ENCODE peak calls at places on chromosomes 13 and 19, in seven cellular contexts. One of them, this sample, is unnamed.

GRCh38 chr19:57103573-57104277 is 16.1 kb upstream of the USP29 start:
- DNase-seq in upper lobe of left lung: no peak
- DNase-seq in heart left ventricle: no peak
- DNase-seq in H9: peak; percentile 31
- DNase-seq in fibroblast of mammary gland: peak; percentile 63
- DNase-seq in sigmoid colon: peak; percentile 76
- DNase-seq in CD8-positive, alpha-beta T cell: peak; percentile 59
- DNase-seq in this sample: no peak

GRCh38 chr19:43997631-43998290 is 5.0 kb upstream of the ZNF230 start:
- DNase-seq in upper lobe of left lung: no peak
- DNase-seq in heart left ventricle: no peak
- DNase-seq in H9: no peak
- DNase-seq in fibroblast of mammary gland: peak; percentile 68
- DNase-seq in sigmoid colon: no peak
- DNase-seq in CD8-positive, alpha-beta T cell: no peak
- DNase-seq in this sample: no peak

GRCh38 chr13:73162912-73163911 is 104.4 kb downstream of the KLF5 start:
- DNase-seq in upper lobe of left lung: no peak
- DNase-seq in heart left ventricle: no peak
- DNase-seq in H9: no peak
- DNase-seq in fibroblast of mammary gland: no peak
- DNase-seq in sigmoid colon: no peak
- DNase-seq in CD8-positive, alpha-beta T cell: no peak
- DNase-seq in this sample: no peak

GRCh38 chr13:74221752-74222151 is 87.5 kb upstream of the KLF12 start:
- DNase-seq in upper lobe of left lung: no peak
- DNase-seq in heart left ventricle: no peak
- DNase-seq in H9: no peak
- DNase-seq in fibroblast of mammary gland: no peak
- DNase-seq in sigmoid colon: no peak
- DNase-seq in CD8-positive, alpha-beta T cell: no peak
- DNase-seq in this sample: no peak

GRCh38 chr13:41613984-41614581 is 156.7 kb downstream of the RGCC start:
- DNase-seq in upper lobe of left lung: no peak
- DNase-seq in heart left ventricle: peak; percentile 77
- DNase-seq in H9: no peak
- DNase-seq in fibroblast of mammary gland: peak; percentile 96
- DNase-seq in sigmoid colon: peak; percentile 74
- DNase-seq in CD8-positive, alpha-beta T cell: no peak
- DNase-seq in this sample: no peak

GRCh38 chr19:461664-462551 is 1.1 kb upstream of the SHC2 start:
- DNase-seq in upper lobe of left lung: peak; percentile 89
- DNase-seq in heart left ventricle: no peak
- DNase-seq in H9: peak; percentile 73
- DNase-seq in fibroblast of mammary gland: no peak
- DNase-seq in sigmoid colon: peak; percentile 80
- DNase-seq in CD8-positive, alpha-beta T cell: no peak
- DNase-seq in this sample: no peak

GRCh38 chr13:67493835-67494234 is 263.7 kb upstream of the PCDH9 start:
- DNase-seq in upper lobe of left lung: no peak
- DNase-seq in heart left ventricle: no peak
- DNase-seq in H9: no peak
- DNase-seq in fibroblast of mammary gland: no peak
- DNase-seq in sigmoid colon: no peak
- DNase-seq in CD8-positive, alpha-beta T cell: no peak
- DNase-seq in this sample: no peak

GRCh38 chr13:49265822-49266221 is 18.1 kb downstream of the CDADC1 start:
- DNase-seq in upper lobe of left lung: no peak
- DNase-seq in heart left ventricle: no peak
- DNase-seq in H9: no peak
- DNase-seq in fibroblast of mammary gland: peak; percentile 60
- DNase-seq in sigmoid colon: no peak
- DNase-seq in CD8-positive, alpha-beta T cell: no peak
- DNase-seq in this sample: no peak

GRCh38 chr19:49880162-49880869 is 2.8 kb downstream of the TBC1D17 start:
- DNase-seq in upper lobe of left lung: no peak
- DNase-seq in heart left ventricle: no peak
- DNase-seq in H9: no peak
- DNase-seq in fibroblast of mammary gland: no peak
- DNase-seq in sigmoid colon: no peak
- DNase-seq in CD8-positive, alpha-beta T cell: no peak
- DNase-seq in this sample: peak; percentile 72

GRCh38 chr19:3304871-3305423 is 61.4 kb upstream of the NFIC start:
- DNase-seq in upper lobe of left lung: no peak
- DNase-seq in heart left ventricle: peak; percentile 81
- DNase-seq in H9: peak; percentile 76
- DNase-seq in fibroblast of mammary gland: peak; percentile 72
- DNase-seq in sigmoid colon: peak; percentile 82
- DNase-seq in CD8-positive, alpha-beta T cell: peak; percentile 79
- DNase-seq in this sample: no peak

GRCh38 chr19:16191216-16191908 is 6.2 kb downstream of the FAM32A start:
- DNase-seq in upper lobe of left lung: no peak
- DNase-seq in heart left ventricle: peak; percentile 54
- DNase-seq in H9: no peak
- DNase-seq in fibroblast of mammary gland: no peak
- DNase-seq in sigmoid colon: peak; percentile 61
- DNase-seq in CD8-positive, alpha-beta T cell: no peak
- DNase-seq in this sample: peak; percentile 59

GRCh38 chr13:41791056-41791455 is 169.9 kb downstream of the VWA8 start:
- DNase-seq in upper lobe of left lung: no peak
- DNase-seq in heart left ventricle: no peak
- DNase-seq in H9: no peak
- DNase-seq in fibroblast of mammary gland: peak; percentile 51
- DNase-seq in sigmoid colon: no peak
- DNase-seq in CD8-positive, alpha-beta T cell: no peak
- DNase-seq in this sample: no peak

GRCh38 chr13:91383836-91384235 is 14.6 kb upstream of the GPC5 start:
- DNase-seq in upper lobe of left lung: no peak
- DNase-seq in heart left ventricle: no peak
- DNase-seq in H9: no peak
- DNase-seq in fibroblast of mammary gland: no peak
- DNase-seq in sigmoid colon: no peak
- DNase-seq in CD8-positive, alpha-beta T cell: no peak
- DNase-seq in this sample: no peak

GRCh38 chr13:45882626-45883025 is 31.1 kb upstream of the SIAH3 start:
- DNase-seq in upper lobe of left lung: no peak
- DNase-seq in heart left ventricle: no peak
- DNase-seq in H9: peak; percentile 48
- DNase-seq in fibroblast of mammary gland: no peak
- DNase-seq in sigmoid colon: no peak
- DNase-seq in CD8-positive, alpha-beta T cell: no peak
- DNase-seq in this sample: no peak

GRCh38 chr13:45876781-45877180 is 25.2 kb upstream of the SIAH3 start:
- DNase-seq in upper lobe of left lung: no peak
- DNase-seq in heart left ventricle: no peak
- DNase-seq in H9: no peak
- DNase-seq in fibroblast of mammary gland: no peak
- DNase-seq in sigmoid colon: no peak
- DNase-seq in CD8-positive, alpha-beta T cell: no peak
- DNase-seq in this sample: no peak

GRCh38 chr13:45880242-45880641 is 28.7 kb upstream of the SIAH3 start:
- DNase-seq in upper lobe of left lung: no peak
- DNase-seq in heart left ventricle: no peak
- DNase-seq in H9: no peak
- DNase-seq in fibroblast of mammary gland: no peak
- DNase-seq in sigmoid colon: no peak
- DNase-seq in CD8-positive, alpha-beta T cell: no peak
- DNase-seq in this sample: no peak

GRCh38 chr13:45878966-45879365 is 27.4 kb upstream of the SIAH3 start:
- DNase-seq in upper lobe of left lung: no peak
- DNase-seq in heart left ventricle: no peak
- DNase-seq in H9: no peak
- DNase-seq in fibroblast of mammary gland: no peak
- DNase-seq in sigmoid colon: no peak
- DNase-seq in CD8-positive, alpha-beta T cell: no peak
- DNase-seq in this sample: no peak

GRCh38 chr13:45879666-45880065 is 28.1 kb upstream of the SIAH3 start:
- DNase-seq in upper lobe of left lung: no peak
- DNase-seq in heart left ventricle: no peak
- DNase-seq in H9: peak; percentile 72
- DNase-seq in fibroblast of mammary gland: peak; percentile 18
- DNase-seq in sigmoid colon: no peak
- DNase-seq in CD8-positive, alpha-beta T cell: no peak
- DNase-seq in this sample: no peak
- TF ChIP-seq CTCF in upper lobe of left lung: no peak
- TF ChIP-seq CTCF in heart left ventricle: peak; percentile 39
- TF ChIP-seq CTCF in H9: peak; percentile 67
- TF ChIP-seq CTCF in fibroblast of mammary gland: peak; percentile 15
- TF ChIP-seq CTCF in sigmoid colon: no peak
- TF ChIP-seq CTCF in CD8-positive, alpha-beta T cell: no peak
- TF ChIP-seq CTCF in this sample: peak; percentile 53

GRCh38 chr13:68810660-68811059 is 1297.0 kb upstream of the ATXN8OS start:
- DNase-seq in upper lobe of left lung: no peak
- DNase-seq in heart left ventricle: no peak
- DNase-seq in H9: no peak
- DNase-seq in fibroblast of mammary gland: no peak
- DNase-seq in sigmoid colon: no peak
- DNase-seq in CD8-positive, alpha-beta T cell: no peak
- DNase-seq in this sample: no peak
- TF ChIP-seq CTCF in upper lobe of left lung: no peak
- TF ChIP-seq CTCF in heart left ventricle: no peak
- TF ChIP-seq CTCF in H9: peak; percentile 68
- TF ChIP-seq CTCF in fibroblast of mammary gland: no peak
- TF ChIP-seq CTCF in sigmoid colon: no peak
- TF ChIP-seq CTCF in CD8-positive, alpha-beta T cell: no peak
- TF ChIP-seq CTCF in this sample: peak; percentile 45

DNA sequence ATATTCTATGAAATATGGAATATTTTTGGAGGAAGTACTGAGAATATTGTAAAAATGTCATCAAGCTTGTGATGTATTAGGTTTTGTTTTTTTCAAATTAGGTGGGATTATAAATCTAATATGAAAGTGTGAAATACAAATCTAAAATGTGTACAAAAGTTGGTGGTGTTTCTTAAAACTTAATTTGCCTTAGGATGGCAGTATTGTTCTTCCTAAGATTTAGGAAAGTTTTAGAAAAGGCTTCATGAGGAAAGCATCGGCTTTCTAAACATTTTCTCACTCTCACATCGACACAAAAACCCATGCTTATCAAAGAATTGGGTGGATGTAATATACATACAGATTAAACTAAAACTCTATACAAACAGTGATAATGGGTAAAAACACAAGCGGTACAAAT is 972.0 kb upstream of the PCDH20 start:
- DNase-seq in upper lobe of left lung: no peak
- DNase-seq in heart left ventricle: no peak
- DNase-seq in H9: no peak
- DNase-seq in fibroblast of mammary gland: peak; percentile 8
- DNase-seq in sigmoid colon: no peak
- DNase-seq in CD8-positive, alpha-beta T cell: no peak
- DNase-seq in this sample: no peak
- TF ChIP-seq CTCF in upper lobe of left lung: no peak
- TF ChIP-seq CTCF in heart left ventricle: no peak
- TF ChIP-seq CTCF in H9: peak; percentile 68
- TF ChIP-seq CTCF in fibroblast of mammary gland: no peak
- TF ChIP-seq CTCF in sigmoid colon: no peak
- TF ChIP-seq CTCF in CD8-positive, alpha-beta T cell: no peak
- TF ChIP-seq CTCF in this sample: peak; percentile 86

DNA sequence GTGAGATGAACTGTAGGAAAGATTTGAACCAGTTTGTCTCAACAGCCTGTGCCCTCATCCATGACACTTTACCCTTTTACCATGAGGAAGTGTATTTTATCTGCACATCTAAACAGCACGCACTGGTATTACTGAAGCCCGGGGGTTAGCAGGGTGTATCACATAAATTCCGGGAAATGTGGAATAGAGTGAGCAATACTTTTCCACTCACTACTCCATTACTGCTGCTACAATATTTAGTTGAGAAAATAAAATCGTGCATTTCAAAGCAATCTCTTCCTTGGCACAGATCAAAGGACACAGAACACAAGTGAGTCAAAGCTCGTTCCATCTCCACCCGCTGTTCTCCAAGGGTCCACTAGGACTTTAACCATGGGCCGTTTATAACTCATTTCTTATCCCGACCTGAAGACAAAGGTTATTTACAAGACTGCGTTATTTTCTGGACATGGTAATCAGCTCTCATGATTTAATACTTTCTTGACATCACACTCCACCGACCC is 35.2 kb downstream of the STK24 start:
- DNase-seq in upper lobe of left lung: no peak
- DNase-seq in heart left ventricle: no peak
- DNase-seq in H9: no peak
- DNase-seq in fibroblast of mammary gland: peak; percentile 56
- DNase-seq in sigmoid colon: no peak
- DNase-seq in CD8-positive, alpha-beta T cell: no peak
- DNase-seq in this sample: no peak
- TF ChIP-seq CTCF in upper lobe of left lung: no peak
- TF ChIP-seq CTCF in heart left ventricle: no peak
- TF ChIP-seq CTCF in H9: no peak
- TF ChIP-seq CTCF in fibroblast of mammary gland: peak; percentile 23
- TF ChIP-seq CTCF in sigmoid colon: no peak
- TF ChIP-seq CTCF in CD8-positive, alpha-beta T cell: no peak
- TF ChIP-seq CTCF in this sample: peak; percentile 25

DNA sequence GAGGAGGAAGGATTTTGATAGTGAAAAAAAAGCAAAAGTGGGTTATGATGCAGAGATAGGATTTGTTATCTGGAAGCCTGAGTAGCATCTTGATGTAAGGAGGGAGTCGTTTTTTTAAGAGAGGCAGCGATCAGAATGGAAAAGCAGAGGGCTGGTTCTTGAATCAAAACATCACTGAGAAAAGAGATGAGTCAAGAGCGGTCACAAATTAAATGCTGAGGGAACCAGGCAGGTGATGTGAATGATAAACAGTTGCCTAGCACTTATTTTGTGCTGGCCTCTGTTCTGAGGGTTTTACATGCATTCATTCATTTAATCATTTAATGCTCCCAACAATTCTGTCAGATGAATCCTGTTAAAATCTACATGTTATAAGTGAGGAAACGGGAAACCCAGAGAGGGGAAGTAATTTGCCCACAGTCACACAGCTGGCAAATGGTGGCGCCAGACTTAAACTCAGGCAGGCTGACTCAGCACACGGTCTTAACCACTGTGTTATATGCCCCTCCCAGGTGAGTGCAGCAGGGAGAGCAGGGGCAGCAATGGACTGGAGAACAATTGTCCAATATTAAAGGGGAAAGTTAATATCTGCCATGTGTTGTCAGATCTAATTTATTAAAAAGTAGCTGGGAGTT is 21.4 kb downstream of the SIGLECL1 start:
- DNase-seq in upper lobe of left lung: no peak
- DNase-seq in heart left ventricle: no peak
- DNase-seq in H9: no peak
- DNase-seq in fibroblast of mammary gland: no peak
- DNase-seq in sigmoid colon: no peak
- DNase-seq in CD8-positive, alpha-beta T cell: no peak
- DNase-seq in this sample: no peak
- TF ChIP-seq CTCF in upper lobe of left lung: no peak
- TF ChIP-seq CTCF in heart left ventricle: no peak
- TF ChIP-seq CTCF in H9: no peak
- TF ChIP-seq CTCF in fibroblast of mammary gland: no peak
- TF ChIP-seq CTCF in sigmoid colon: no peak
- TF ChIP-seq CTCF in CD8-positive, alpha-beta T cell: no peak
- TF ChIP-seq CTCF in this sample: no peak